ENCODE peak calls at places on chromosomes 5 and 9, in four cellular contexts. I, P, L and U are unnamed samples.

GRCh38 chr5:6820851-6821479 is 107.7 kb downstream of the TENT4A start:
- DNase-seq in I (peak), P (peak), L (no peak), U (peak)

GRCh38 chr9:134210908-134211810 is 46.8 kb upstream of the RNU6ATAC start:
- DNase-seq in I (no peak), P (no peak), L (no peak), U (no peak)

GRCh38 chr5:38468978-38469706 is 87.3 kb downstream of the LIFR start:
- DNase-seq in I (no peak), P (no peak), L (peak), U (no peak)

GRCh38 chr9:5269249-5269715 is 35.2 kb downstream of the RLN2 start:
- DNase-seq in I (peak), P (no peak), L (no peak), U (no peak)

GRCh38 chr9:113906411-113907110 is 30.5 kb downstream of the ZNF618 start:
- DNase-seq in I (no peak), P (no peak), L (no peak), U (peak)

GRCh38 chr5:169006878-169007790 is 293.8 kb downstream of the SLIT3 start:
- DNase-seq in I (no peak), P (no peak), L (no peak), U (no peak)

GRCh38 chr9:88426651-88427050 is 38.4 kb downstream of the SPIN1 start:
- DNase-seq in I (no peak), P (no peak), L (no peak), U (no peak)

GRCh38 chr9:106653111-106653697 is 209.8 kb upstream of the ZNF462 start:
- DNase-seq in I (no peak), P (no peak), L (peak), U (no peak)

GRCh38 chr5:131171276-131171815 is 602 bp downstream of the LYRM7 start:
- DNase-seq in I (peak), P (no peak), L (no peak), U (no peak)

GRCh38 chr5:116411101-116411571 is 163.5 kb downstream of the SEMA6A start:
- DNase-seq in I (no peak), P (no peak), L (no peak), U (no peak)

GRCh38 chr5:109454726-109455505 is 45.1 kb upstream of the PJA2 start:
- DNase-seq in I (no peak), P (no peak), L (peak), U (peak)

GRCh38 chr5:137619191-137619870 is 116.6 kb downstream of the KLHL3 start:
- DNase-seq in I (no peak), P (no peak), L (peak), U (peak)

GRCh38 chr5:142235050-142235797 is 89.6 kb downstream of the SPRY4 start:
- DNase-seq in I (peak), P (peak), L (no peak), U (no peak)

GRCh38 chr5:120545951-120546350 is 81.9 kb downstream of the PRR16 start:
- DNase-seq in I (no peak), P (no peak), L (no peak), U (no peak)

GRCh38 chr9:111928342-111928720 is 31.7 kb downstream of the UGCG start:
- DNase-seq in I (no peak), P (no peak), L (no peak), U (no peak)

GRCh38 chr9:4886698-4887097 is 94.0 kb downstream of the RCL1 start:
- DNase-seq in I (peak), P (no peak), L (no peak), U (no peak)

GRCh38 chr9:90888941-90889340 is 87.3 kb downstream of the SYK start:
- DNase-seq in I (no peak), P (no peak), L (no peak), U (no peak)

GRCh38 chr5:134273642-134274361 is 47.9 kb upstream of the PPP2CA start:
- DNase-seq in I (no peak), P (no peak), L (no peak), U (no peak)

GRCh38 chr5:14316471-14316870 is 173.3 kb downstream of the TRIO start:
- DNase-seq in I (no peak), P (no peak), L (no peak), U (no peak)

GRCh38 chr9:72951520-72952393 is 1.1 kb downstream of the ALDH1A1 start:
- DNase-seq in I (no peak), P (no peak), L (no peak), U (no peak)

GRCh38 chr9:126989847-126990821 is 75.6 kb downstream of the RALGPS1 start:
- DNase-seq in I (peak), P (no peak), L (no peak), U (no peak)

GRCh38 chr9:106846847-106847246 is 16.1 kb upstream of the ZNF462 start:
- DNase-seq in I (no peak), P (no peak), L (no peak), U (no peak)

GRCh38 chr5:62152394-62153123 is 153.4 kb upstream of the KIF2A start:
- DNase-seq in I (peak), P (no peak), L (no peak), U (no peak)

GRCh38 chr9:127904888-127905728 is 5.7 kb upstream of the ST6GALNAC6 start:
- DNase-seq in I (no peak), P (no peak), L (no peak), U (no peak)

GRCh38 chr5:981466-981865 is 27.1 kb upstream of the NKD2 start:
- DNase-seq in I (peak), P (no peak), L (no peak), U (no peak)

GRCh38 chr9:95852059-95853032 is 23.1 kb upstream of the ERCC6L2 start:
- DNase-seq in I (no peak), P (no peak), L (no peak), U (no peak)

GRCh38 chr5:141597814-141598213 is 21.0 kb downstream of the DIAPH1 start:
- DNase-seq in I (no peak), P (no peak), L (no peak), U (no peak)

GRCh38 chr9:33124716-33125378 is 42.3 kb downstream of the B4GALT1 start:
- DNase-seq in I (peak), P (no peak), L (no peak), U (no peak)

GRCh38 chr5:38039826-38040225 is 200.0 kb upstream of the GDNF start:
- DNase-seq in I (no peak), P (no peak), L (no peak), U (no peak)

GRCh38 chr5:31375999-31376720 is 155.7 kb downstream of the DROSHA start:
- DNase-seq in I (no peak), P (no peak), L (no peak), U (no peak)

GRCh38 chr5:124130807-124131206 is 615.6 kb downstream of the ZNF608 start:
- DNase-seq in I (no peak), P (no peak), L (no peak), U (no peak)

GRCh38 chr9:72509635-72510034 is 11.8 kb upstream of the TMC1 start:
- DNase-seq in I (no peak), P (no peak), L (no peak), U (no peak)

GRCh38 chr5:79109527-79110492 is 1.8 kb upstream of the BHMT start:
- DNase-seq in I (peak), P (peak), L (no peak), U (no peak)

GRCh38 chr5:90866915-90867715 is 308.5 kb downstream of the ADGRV1 start:
- DNase-seq in I (no peak), P (no peak), L (no peak), U (no peak)

GRCh38 chr5:169591636-169592035 is 8.1 kb downstream of the SPDL1 start:
- DNase-seq in I (no peak), P (no peak), L (no peak), U (no peak)

GRCh38 chr9:21153688-21154608 is 12.3 kb upstream of the IFNW1 start:
- DNase-seq in I (peak), P (no peak), L (peak), U (no peak)

GRCh38 chr5:54013556-54014157 is 296.7 kb downstream of the ARL15 start:
- DNase-seq in I (no peak), P (peak), L (peak), U (peak)

GRCh38 chr9:110261631-110262030 is 5.3 kb upstream of the TXN start:
- DNase-seq in I (no peak), P (no peak), L (no peak), U (peak)

GRCh38 chr9:126217797-126218196 is 108.8 kb upstream of the MVB12B start:
- DNase-seq in I (no peak), P (no peak), L (no peak), U (no peak)